ENCODE peak calls at places on chromosomes 5 and 9, in nine cellular contexts. F is MM.1S, W is ovary, L is transverse colon, Z is psoas muscle, C is colonic mucosa, M is dorsolateral prefrontal cortex, T is IMR-90, R is lower leg skin. G is an unnamed sample.

GRCh38 chr5:1558945-1559344 is 35.2 kb upstream of the LPCAT1 start:
- DNase-seq in F (no peak), W (no peak), L (no peak), Z (no peak), C (no peak), M (no peak), T (no peak), R (no peak), G (no peak)

GRCh38 chr9:4566806-4567205 is 76.5 kb downstream of the SLC1A1 start:
- DNase-seq in F (no peak), W (no peak), L (no peak), Z (no peak), C (no peak), M (no peak), T (no peak), R (no peak), G (no peak)

GRCh38 chr5:169970334-169970733 is 10.0 kb downstream of the INSYN2B start:
- DNase-seq in F (no peak), W (no peak), L (no peak), Z (no peak), C (no peak), M (no peak), T (no peak), R (no peak), G (no peak)

GRCh38 chr5:5025774-5026406 is 114.2 kb upstream of the ADAMTS16 start:
- DNase-seq in F (peak), W (no peak), L (no peak), Z (no peak), C (no peak), M (no peak), T (no peak), R (no peak), G (no peak)

GRCh38 chr9:133584559-133585476 is 24.4 kb downstream of the FAM163B start:
- DNase-seq in F (no peak), W (no peak), L (peak), Z (no peak), C (peak), M (no peak), T (no peak), R (no peak), G (no peak)

GRCh38 chr5:669111-669841 is 23.9 kb downstream of the TPPP start:
- DNase-seq in F (no peak), W (no peak), L (peak), Z (peak), C (no peak), M (peak), T (no peak), R (no peak), G (no peak)

GRCh38 chr5:32639943-32640342 is 54.6 kb downstream of the SUB1 start:
- DNase-seq in F (no peak), W (no peak), L (no peak), Z (no peak), C (no peak), M (no peak), T (no peak), R (no peak), G (no peak)

GRCh38 chr9:86443992-86444391 is 89.8 kb upstream of the TUT7 start:
- DNase-seq in F (no peak), W (no peak), L (no peak), Z (no peak), C (no peak), M (no peak), T (no peak), R (no peak), G (no peak)

GRCh38 chr9:79671558-79671957 is 99.8 kb downstream of the TLE4 start:
- DNase-seq in F (no peak), W (no peak), L (no peak), Z (no peak), C (no peak), M (no peak), T (peak), R (no peak), G (no peak)

GRCh38 chr9:86659413-86660046 is 287.8 kb downstream of the GAS1 start:
- DNase-seq in F (no peak), W (no peak), L (no peak), Z (no peak), C (no peak), M (no peak), T (peak), R (no peak), G (no peak)

GRCh38 chr9:8961186-8961666 is 1161.6 kb upstream of the DMAC1 start:
- DNase-seq in F (no peak), W (peak), L (peak), Z (peak), C (peak), M (no peak), T (no peak), R (peak), G (no peak)

GRCh38 chr5:99646011-99646647 is 717.3 kb upstream of the CHD1 start:
- DNase-seq in F (no peak), W (no peak), L (no peak), Z (no peak), C (no peak), M (no peak), T (no peak), R (no peak), G (no peak)

GRCh38 chr5:91189480-91190332 is 193.4 kb downstream of the ARRDC3 start:
- DNase-seq in F (peak), W (peak), L (peak), Z (no peak), C (no peak), M (no peak), T (peak), R (peak), G (no peak)

GRCh38 chr5:116872486-116872885 is 297.9 kb upstream of the SEMA6A start:
- DNase-seq in F (no peak), W (no peak), L (no peak), Z (no peak), C (no peak), M (no peak), T (no peak), R (no peak), G (no peak)

GRCh38 chr9:107945493-107945892 is 455.9 kb upstream of the KLF4 start:
- DNase-seq in F (no peak), W (no peak), L (no peak), Z (no peak), C (no peak), M (no peak), T (no peak), R (no peak), G (no peak)

GRCh38 chr5:112717506-112718082 is 20.1 kb upstream of the APC start:
- DNase-seq in F (no peak), W (no peak), L (no peak), Z (no peak), C (no peak), M (no peak), T (no peak), R (no peak), G (no peak)

GRCh38 chr9:4334439-4334838 is 34.6 kb upstream of the GLIS3 start:
- DNase-seq in F (no peak), W (no peak), L (peak), Z (peak), C (peak), M (peak), T (peak), R (no peak), G (no peak)

GRCh38 chr5:137733922-137734695 is 1.8 kb downstream of the KLHL3 start:
- DNase-seq in F (no peak), W (no peak), L (no peak), Z (no peak), C (no peak), M (no peak), T (peak), R (no peak), G (no peak)

GRCh38 chr9:129720865-129721545 is 31.8 kb downstream of the PTGES start:
- DNase-seq in F (no peak), W (no peak), L (no peak), Z (no peak), C (no peak), M (no peak), T (no peak), R (no peak), G (no peak)

GRCh38 chr9:117744856-117745389 is 40.7 kb downstream of the TLR4 start:
- DNase-seq in F (no peak), W (no peak), L (no peak), Z (peak), C (no peak), M (peak), T (no peak), R (no peak), G (no peak)

GRCh38 chr9:107213080-107213479 is 70.0 kb upstream of the RAD23B start:
- DNase-seq in F (no peak), W (no peak), L (no peak), Z (no peak), C (no peak), M (no peak), T (no peak), R (no peak), G (no peak)

GRCh38 chr9:135304886-135305285 is 174.7 kb upstream of the PPP1R26 start:
- DNase-seq in F (no peak), W (no peak), L (no peak), Z (no peak), C (no peak), M (no peak), T (no peak), R (no peak), G (no peak)

GRCh38 chr5:133440467-133441115 is 171.8 kb downstream of the FSTL4 start:
- DNase-seq in F (no peak), W (no peak), L (no peak), Z (no peak), C (no peak), M (no peak), T (no peak), R (no peak), G (no peak)

GRCh38 chr5:32600057-32600622 is 14.8 kb downstream of the SUB1 start:
- DNase-seq in F (no peak), W (no peak), L (no peak), Z (no peak), C (no peak), M (no peak), T (peak), R (no peak), G (no peak)

GRCh38 chr5:180090769-180091546 is 19.4 kb upstream of the RNF130 start:
- DNase-seq in F (peak), W (no peak), L (peak), Z (no peak), C (peak), M (no peak), T (peak), R (no peak), G (no peak)

GRCh38 chr9:134399435-134400056 is 73.3 kb downstream of the RXRA start:
- DNase-seq in F (peak), W (no peak), L (no peak), Z (no peak), C (no peak), M (no peak), T (peak), R (no peak), G (no peak)

GRCh38 chr9:76798527-76798926 is 34.3 kb downstream of the PCA3 start:
- DNase-seq in F (peak), W (no peak), L (no peak), Z (no peak), C (no peak), M (no peak), T (no peak), R (no peak), G (no peak)

GRCh38 chr9:131954299-131954698 is 125.4 kb downstream of the MED27 start:
- DNase-seq in F (peak), W (no peak), L (no peak), Z (no peak), C (no peak), M (no peak), T (no peak), R (no peak), G (no peak)

GRCh38 chr9:22211588-22212360 is 202.7 kb upstream of the CDKN2B start:
- DNase-seq in F (no peak), W (no peak), L (no peak), Z (no peak), C (no peak), M (no peak), T (peak), R (no peak), G (no peak)

GRCh38 chr5:69517763-69518212 is 25.2 kb downstream of the OCLN start:
- DNase-seq in F (no peak), W (no peak), L (no peak), Z (no peak), C (peak), M (no peak), T (peak), R (no peak), G (no peak)

GRCh38 chr9:135879619-135880018 is 27.7 kb downstream of the CAMSAP1 start:
- DNase-seq in F (no peak), W (no peak), L (no peak), Z (no peak), C (no peak), M (no peak), T (no peak), R (no peak), G (no peak)

GRCh38 chr9:109110326-109111014 is 9.3 kb downstream of the TMEM245 start:
- DNase-seq in F (no peak), W (no peak), L (no peak), Z (no peak), C (no peak), M (no peak), T (peak), R (no peak), G (no peak)

GRCh38 chr9:73151653-73152382 is at the start of gene ANXA1:
- DNase-seq in F (no peak), W (no peak), L (no peak), Z (no peak), C (peak), M (no peak), T (peak), R (peak), G (no peak)

GRCh38 chr9:73154271-73154670 is 2.6 kb downstream of the ANXA1 start:
- DNase-seq in F (no peak), W (no peak), L (no peak), Z (no peak), C (no peak), M (no peak), T (no peak), R (no peak), G (no peak)

GRCh38 chr9:73152953-73153352 is 1.3 kb downstream of the ANXA1 start:
- DNase-seq in F (no peak), W (no peak), L (no peak), Z (no peak), C (no peak), M (no peak), T (no peak), R (no peak), G (no peak)

GRCh38 chr9:73153793-73154227 is 2.1 kb downstream of the ANXA1 start:
- DNase-seq in F (no peak), W (no peak), L (no peak), Z (no peak), C (no peak), M (no peak), T (peak), R (no peak), G (no peak)

GRCh38 chr9:73152445-73152844 is 780 bp downstream of the ANXA1 start:
- DNase-seq in F (no peak), W (no peak), L (no peak), Z (no peak), C (no peak), M (no peak), T (peak), R (no peak), G (no peak)
- H3K4me3 ChIP-seq in F (no peak), W (peak), L (no peak), Z (peak), C (peak), M (peak), T (peak), R (peak), G (no peak)

GRCh38 chr9:124293712-124294504 is 36.2 kb downstream of the NEK6 start:
- DNase-seq in F (no peak), W (no peak), L (no peak), Z (no peak), C (no peak), M (no peak), T (no peak), R (no peak), G (no peak)
- TF ChIP-seq CTCF in F (no peak), W (no peak), L (no peak), Z (peak), C (no peak), M (peak), T (no peak), R (no peak), G (no peak)

DNA sequence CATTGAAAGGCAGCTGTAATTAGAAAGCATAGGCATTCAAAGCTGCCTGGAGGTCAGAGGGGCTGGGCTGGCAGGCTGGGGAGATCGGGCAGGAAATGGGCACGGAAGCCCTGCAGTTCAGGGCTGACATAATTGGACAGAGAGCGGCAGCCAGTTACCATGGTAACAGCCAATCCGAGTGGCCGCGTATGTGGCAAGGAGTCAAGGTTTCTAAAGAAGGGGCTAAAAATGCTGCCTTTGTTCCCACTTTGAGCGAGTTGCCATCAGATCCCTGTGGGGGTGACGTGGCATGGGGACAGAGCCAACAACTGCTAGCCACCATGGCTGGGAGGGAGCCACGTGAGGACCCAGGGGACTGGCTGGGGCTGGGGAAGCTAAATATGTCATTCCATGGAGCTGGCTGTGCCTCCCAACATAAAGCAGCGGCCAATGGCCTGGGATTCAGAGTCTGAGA is 44.7 kb upstream of the NDFIP1 start:
- DNase-seq in F (no peak), W (peak), L (peak), Z (peak), C (peak), M (peak), T (peak), R (peak), G (no peak)
- H3K4me3 ChIP-seq in F (no peak), W (no peak), L (no peak), Z (peak), C (no peak), M (peak), T (peak), R (no peak), G (no peak)

DNA sequence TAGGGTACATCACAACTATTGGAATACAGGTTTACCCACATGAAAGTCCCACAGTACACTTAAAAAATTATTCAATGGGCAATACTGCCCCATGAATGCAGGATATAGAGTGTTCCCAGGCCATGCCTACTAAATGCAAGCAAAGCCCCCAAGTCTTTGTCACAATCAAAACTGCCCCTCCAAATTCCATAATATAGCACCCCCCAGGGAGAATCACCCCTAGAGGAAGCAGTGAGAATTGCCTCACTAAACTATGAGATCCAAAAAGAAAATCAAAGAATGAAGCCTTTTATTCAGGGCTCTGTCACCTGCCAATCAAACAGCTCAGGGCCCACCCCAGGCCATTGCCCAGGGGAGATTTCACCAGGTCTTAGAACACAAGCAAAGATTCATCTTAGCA is 90.8 kb downstream of the ATPSCKMT start:
- DNase-seq in F (no peak), W (no peak), L (no peak), Z (no peak), C (no peak), M (no peak), T (no peak), R (no peak), G (no peak)
- TF ChIP-seq CTCF in F (no peak), W (no peak), L (no peak), Z (no peak), C (no peak), M (no peak), T (no peak), R (no peak), G (no peak)

DNA sequence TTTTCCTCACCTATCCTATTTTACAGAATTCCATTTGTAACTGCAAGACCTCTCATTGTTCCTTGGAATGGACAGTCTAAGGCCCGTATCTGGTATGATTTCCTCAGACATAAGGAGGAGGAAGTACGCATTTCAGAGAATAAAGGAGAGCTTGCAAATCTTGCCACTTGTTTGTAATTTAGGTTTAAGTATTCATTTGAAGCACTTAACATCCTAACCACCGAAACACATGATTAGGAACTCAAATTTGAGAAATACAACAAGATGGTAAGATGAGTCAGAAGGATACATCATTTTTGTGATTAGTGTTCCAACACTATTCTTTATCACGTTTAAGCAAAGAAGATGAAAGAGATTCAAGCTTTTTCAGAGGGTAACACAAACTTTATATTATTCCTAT is 3.9 kb upstream of the ZCCHC9 start:
- DNase-seq in F (no peak), W (no peak), L (no peak), Z (no peak), C (no peak), M (no peak), T (no peak), R (no peak), G (no peak)
- H3K4me3 ChIP-seq in F (no peak), W (no peak), L (no peak), Z (no peak), C (no peak), M (no peak), T (no peak), R (no peak), G (no peak)

GRCh38 chr5:73967347-73967746 is 341.4 kb downstream of the ARHGEF28 start:
- DNase-seq in F (no peak), W (no peak), L (no peak), Z (no peak), C (no peak), M (no peak), T (peak), R (no peak), G (no peak)

GRCh38 chr5:73966411-73966810 is 340.4 kb downstream of the ARHGEF28 start:
- DNase-seq in F (no peak), W (no peak), L (no peak), Z (no peak), C (no peak), M (no peak), T (no peak), R (no peak), G (no peak)

GRCh38 chr5:73968246-73968645 is 342.2 kb downstream of the ARHGEF28 start:
- DNase-seq in F (no peak), W (no peak), L (no peak), Z (no peak), C (no peak), M (no peak), T (no peak), R (no peak), G (no peak)

GRCh38 chr5:73969195-73970059 is 343.4 kb downstream of the ARHGEF28 start:
- DNase-seq in F (no peak), W (no peak), L (no peak), Z (no peak), C (no peak), M (no peak), T (no peak), R (no peak), G (no peak)

GRCh38 chr5:73968729-73969128 is 342.7 kb downstream of the ARHGEF28 start:
- DNase-seq in F (no peak), W (no peak), L (no peak), Z (no peak), C (no peak), M (peak), T (peak), R (no peak), G (no peak)
- TF ChIP-seq CTCF in F (no peak), W (no peak), L (no peak), Z (no peak), C (no peak), M (no peak), T (no peak), R (no peak), G (no peak)

GRCh38 chr9:33448159-33448511 is 742 bp upstream of the AQP3 start:
- DNase-seq in F (no peak), W (no peak), L (no peak), Z (no peak), C (no peak), M (no peak), T (no peak), R (peak), G (no peak)
- H3K4me3 ChIP-seq in F (peak), W (peak), L (no peak), Z (peak), C (no peak), M (no peak), T (no peak), R (no peak), G (no peak)

GRCh38 chr9:95012902-95013301 is 286.4 kb downstream of the AOPEP start:
- DNase-seq in F (no peak), W (no peak), L (no peak), Z (no peak), C (no peak), M (no peak), T (no peak), R (no peak), G (no peak)

GRCh38 chr9:95017062-95017461 is 290.6 kb downstream of the AOPEP start:
- DNase-seq in F (no peak), W (no peak), L (no peak), Z (no peak), C (no peak), M (no peak), T (peak), R (no peak), G (no peak)

GRCh38 chr9:95017661-95018060 is 291.2 kb downstream of the AOPEP start:
- DNase-seq in F (no peak), W (no peak), L (no peak), Z (no peak), C (no peak), M (no peak), T (peak), R (no peak), G (no peak)

GRCh38 chr9:95015569-95015968 is 289.1 kb downstream of the AOPEP start:
- DNase-seq in F (no peak), W (no peak), L (no peak), Z (no peak), C (no peak), M (no peak), T (no peak), R (no peak), G (no peak)

GRCh38 chr9:95014917-95015316 is 288.4 kb downstream of the AOPEP start:
- DNase-seq in F (no peak), W (no peak), L (no peak), Z (no peak), C (no peak), M (no peak), T (no peak), R (no peak), G (no peak)
- TF ChIP-seq CTCF in F (no peak), W (no peak), L (no peak), Z (no peak), C (no peak), M (no peak), T (no peak), R (no peak), G (no peak)